ENCODE peak calls at places on chromosomes 4 and X, in ten cellular contexts. O is ascending aorta; R is activated naive CD4-positive, alpha-beta T cell treated with anti-CD3 and anti-CD28 coated beads, Interleukin-2, amount 50 U/mL, for 72 hours; H is activated T-helper 1 cell treated with anti-CD3 and anti-CD28 coated beads, Interleukin-12 subunit alpha, Interleukin-12 subunit beta, Interleukin-2, Interleukin-4 antibody, amounts not matched to agents 30 ng/mL and 10 ng/mL and 1 ng/mL, durations not matched to agents 14 hours and 24 hours and 36 hours; F is natural killer cell treated with Interleukin-12 subunit alpha and Interleukin-12 subunit beta and Interleukin-15 and Interleukin-18, amount 100 ng/mL, for 72 hours; G is COLO829; C is head of caudate nucleus; W is RCC 7860; Z is SW 1271; J is astrocyte. N is an unnamed sample.

GRCh38 chr4:145716200-145716599 is 36.3 kb downstream of the C4orf51 start:
- DNase-seq in O (no peak), R (no peak), H (no peak), F (no peak), G (no peak), C (no peak), W (no peak), Z (no peak), J (peak; percentile 10), N (no peak)

GRCh38 chrX:9635805-9636204 is 129.8 kb downstream of the GPR143 start:
- DNase-seq in O (no peak), R (no peak), H (no peak), F (no peak), G (no peak), C (no peak), W (no peak), Z (no peak), J (no peak), N (no peak)

GRCh38 chr4:185143596-185143969 is 517 bp downstream of the SLC25A4 start:
- DNase-seq in O (peak; percentile 29), R (no peak), H (no peak), F (no peak), G (no peak), C (peak; percentile 52), W (no peak), Z (no peak), J (peak; percentile 12), N (no peak)

GRCh38 chrX:97820170-97820569 is 936.5 kb downstream of the RPA4 start:
- DNase-seq in O (no peak), R (no peak), H (no peak), F (no peak), G (no peak), C (no peak), W (no peak), Z (no peak), J (no peak), N (no peak)

GRCh38 chr4:123093247-123093646 is 170.8 kb upstream of the NUDT6 start:
- DNase-seq in O (no peak), R (no peak), H (no peak), F (no peak), G (no peak), C (no peak), W (no peak), Z (no peak), J (no peak), N (no peak)

GRCh38 chr4:74738756-74739155 is 55.6 kb downstream of the BTC start:
- DNase-seq in O (no peak), R (no peak), H (no peak), F (no peak), G (no peak), C (no peak), W (no peak), Z (no peak), J (no peak), N (no peak)

GRCh38 chr4:128572778-128573241 is 236.7 kb upstream of the JADE1 start:
- DNase-seq in O (no peak), R (no peak), H (no peak), F (no peak), G (peak; percentile 77), C (no peak), W (peak; percentile 59), Z (no peak), J (no peak), N (peak; percentile 53)

GRCh38 chr4:74632634-74633033 is 161.7 kb downstream of the BTC start:
- DNase-seq in O (peak; percentile 8), R (peak; percentile 35), H (no peak), F (no peak), G (peak; percentile 22), C (no peak), W (peak; percentile 94), Z (peak; percentile 79), J (peak; percentile 98), N (peak; percentile 63)

GRCh38 chrX:41144873-41145272 is 59.6 kb downstream of the USP9X start:
- DNase-seq in O (no peak), R (no peak), H (no peak), F (no peak), G (no peak), C (no peak), W (no peak), Z (no peak), J (peak; percentile 14), N (no peak)

GRCh38 chr4:3268395-3269104 is 19.6 kb downstream of the MSANTD1 start:
- DNase-seq in O (no peak), R (no peak), H (no peak), F (no peak), G (no peak), C (no peak), W (no peak), Z (no peak), J (no peak), N (no peak)

GRCh38 chr4:41747230-41748055 is 1.1 kb downstream of the PHOX2B start:
- DNase-seq in O (no peak), R (peak; percentile 3), H (no peak), F (no peak), G (no peak), C (no peak), W (no peak), Z (no peak), J (no peak), N (no peak)

GRCh38 chr4:111466821-111467605 is 678.2 kb upstream of the FAM241A start:
- DNase-seq in O (no peak), R (no peak), H (no peak), F (no peak), G (no peak), C (no peak), W (no peak), Z (no peak), J (peak; percentile 23), N (no peak)

GRCh38 chr4:24473309-24473721 is 111.0 kb downstream of the DHX15 start:
- DNase-seq in O (no peak), R (peak; percentile 3), H (no peak), F (no peak), G (no peak), C (peak; percentile 10), W (peak; percentile 28), Z (peak; percentile 5), J (peak; percentile 38), N (no peak)

GRCh38 chr4:77092832-77093800 is 17.3 kb upstream of the CCNI start:
- DNase-seq in O (no peak), R (no peak), H (no peak), F (no peak), G (no peak), C (no peak), W (peak; percentile 43), Z (no peak), J (peak; percentile 58), N (no peak)

GRCh38 chr4:135418353-135418752 is 1216.8 kb upstream of the PABPC4L start:
- DNase-seq in O (no peak), R (no peak), H (no peak), F (no peak), G (peak; percentile 2), C (no peak), W (no peak), Z (peak; percentile 6), J (peak; percentile 4), N (no peak)

GRCh38 chr4:5238106-5238505 is 186.8 kb downstream of the STK32B start:
- DNase-seq in O (no peak), R (no peak), H (no peak), F (no peak), G (peak; percentile 43), C (no peak), W (no peak), Z (no peak), J (peak; percentile 52), N (no peak)

GRCh38 chr4:87075876-87076275 is 141.1 kb downstream of the AFF1 start:
- DNase-seq in O (no peak), R (no peak), H (no peak), F (no peak), G (no peak), C (no peak), W (no peak), Z (no peak), J (no peak), N (no peak)

GRCh38 chrX:40855411-40855810 is 120.1 kb upstream of the MED14 start:
- DNase-seq in O (no peak), R (no peak), H (no peak), F (no peak), G (no peak), C (no peak), W (no peak), Z (no peak), J (peak; percentile 17), N (peak; percentile 40)

GRCh38 chrX:47061238-47061919 is 16.9 kb upstream of the RGN start:
- DNase-seq in O (no peak), R (no peak), H (no peak), F (no peak), G (no peak), C (no peak), W (no peak), Z (no peak), J (no peak), N (no peak)

GRCh38 chr4:4860803-4861591 is 1.5 kb downstream of the MSX1 start:
- DNase-seq in O (no peak), R (peak; percentile 5), H (no peak), F (no peak), G (no peak), C (no peak), W (no peak), Z (no peak), J (no peak), N (no peak)

GRCh38 chrX:47644557-47645091 is 5.7 kb downstream of the ELK1 start:
- DNase-seq in O (no peak), R (no peak), H (no peak), F (no peak), G (no peak), C (no peak), W (no peak), Z (no peak), J (no peak), N (no peak)

GRCh38 chr4:45442466-45442865 is 681.4 kb downstream of the GABRG1 start:
- DNase-seq in O (no peak), R (no peak), H (no peak), F (no peak), G (peak; percentile 6), C (no peak), W (no peak), Z (peak; percentile 26), J (no peak), N (no peak)

GRCh38 chrX:84469226-84469625 is 33.0 kb downstream of the HDX start:
- DNase-seq in O (no peak), R (no peak), H (no peak), F (no peak), G (peak; percentile 58), C (no peak), W (peak; percentile 3), Z (no peak), J (peak; percentile 43), N (no peak)

N was measured in keratinocyte.